ENCODE peak calls at places on chromosomes 12 and 14, in eight cellular contexts. Y, V, X, Q, N, O, U and J are unnamed samples.

GRCh38 chr14:35374273-35374681 is 30.3 kb downstream of the NFKBIA start:
- DNase-seq in V (no peak), O (peak; percentile 71), Y (peak; percentile 99), X (no peak), U (no peak), N (peak; percentile 99), Q (no peak), J (no peak)

GRCh38 chr14:98008381-98009113 is 1211.4 kb downstream of the VRK1 start:
- DNase-seq in Q (no peak), V (no peak), O (no peak), X (no peak), Y (no peak), U (no peak), N (no peak), J (no peak)

GRCh38 chr12:49583361-49584094 is 15.6 kb upstream of the MCRS1 start:
- DNase-seq in Q (no peak), U (no peak), V (no peak), X (no peak), N (peak; percentile 65), O (no peak), Y (peak; percentile 26), J (no peak)

GRCh38 chr12:3837049-3837448 is 36.1 kb downstream of the PARP11 start:
- DNase-seq in X (no peak), Y (no peak), U (no peak), V (no peak), Q (no peak), O (no peak), N (no peak), J (peak; percentile 29)

GRCh38 chr12:7433276-7433822 is 10.6 kb downstream of the CD163L1 start:
- DNase-seq in O (no peak), Q (no peak), X (no peak), U (no peak), V (no peak), Y (peak; percentile 83), N (peak; percentile 58), J (no peak)

GRCh38 chr14:21109377-21110260 is 8.8 kb downstream of the TMEM253 start:
- DNase-seq in X (no peak), N (no peak), Q (no peak), U (no peak), O (no peak), V (no peak), Y (no peak), J (no peak)

GRCh38 chr12:76284816-76285750 is 63.1 kb downstream of the BBS10 start:
- DNase-seq in U (no peak), Q (peak; percentile 13), X (no peak), N (peak; percentile 77), V (peak; percentile 68), Y (no peak), O (no peak), J (no peak)

GRCh38 chr14:63229330-63230059 is 25.3 kb downstream of the RHOJ start:
- DNase-seq in U (no peak), V (no peak), X (no peak), Q (no peak), Y (no peak), O (no peak), N (no peak), J (no peak)

GRCh38 chr12:2753536-2753935 is 41.2 kb upstream of the FKBP4 start:
- DNase-seq in U (no peak), V (no peak), O (no peak), N (no peak), X (no peak), Q (peak; percentile 21), Y (no peak), J (peak; percentile 67)

GRCh38 chr14:74622257-74622656 is 10.2 kb upstream of the LTBP2 start:
- DNase-seq in Q (no peak), V (no peak), N (no peak), U (no peak), X (no peak), O (no peak), Y (no peak), J (no peak)

GRCh38 chr14:90419200-90419599 is 22.4 kb downstream of the CALM1 start:
- DNase-seq in N (peak; percentile 93), V (peak; percentile 62), U (no peak), O (no peak), Y (peak; percentile 97), Q (no peak), X (no peak), J (no peak)

GRCh38 chr12:48061943-48062719 is 43.7 kb downstream of the SENP1 start:
- DNase-seq in Q (no peak), N (no peak), V (no peak), Y (no peak), X (no peak), O (no peak), U (no peak), J (peak; percentile 51)

GRCh38 chr12:22653075-22653474 is 28.1 kb downstream of the ETNK1 start:
- DNase-seq in O (no peak), N (peak; percentile 66), X (no peak), U (no peak), V (no peak), Y (peak; percentile 52), Q (no peak), J (no peak)

GRCh38 chr14:81211844-81212243 is 8.9 kb downstream of the GTF2A1 start:
- DNase-seq in V (no peak), U (no peak), X (no peak), Q (no peak), O (no peak), N (peak; percentile 54), Y (peak; percentile 40), J (peak; percentile 30)

GRCh38 chr12:6224550-6224949 is 24.4 kb downstream of the CD9 start:
- DNase-seq in N (peak; percentile 57), Y (no peak), Q (no peak), O (no peak), U (no peak), V (no peak), X (no peak), J (no peak)

GRCh38 chr12:123059501-123059900 is 79.0 kb downstream of the ARL6IP4 start:
- DNase-seq in Y (no peak), Q (no peak), X (no peak), U (no peak), N (no peak), O (no peak), V (no peak), J (no peak)

GRCh38 chr12:6927379-6927991 is at the start of gene ATN1:
- DNase-seq in Q (peak; percentile 86), N (peak; percentile 87), Y (peak; percentile 75), X (peak; percentile 82), V (peak; percentile 81), O (peak; percentile 77), U (peak; percentile 81), J (peak; percentile 84)

GRCh38 chr12:77615331-77615730 is 215.4 kb upstream of the NAV3 start:
- DNase-seq in U (no peak), Y (peak; percentile 7), N (no peak), X (no peak), O (no peak), V (no peak), Q (peak; percentile 18), J (peak; percentile 15)
- TF ChIP-seq CTCF in U (no peak), Y (no peak), N (peak; percentile 38), X (peak; percentile 17), O (no peak), V (no peak), Q (peak; percentile 13), J (peak; percentile 43)

GRCh38 chr12:108317303-108318283 is 21.5 kb downstream of the CMKLR1 start:
- DNase-seq in O (no peak), N (no peak), V (no peak), X (no peak), Y (no peak), Q (no peak), U (no peak), J (no peak)
- TF ChIP-seq CTCF in O (no peak), N (no peak), V (no peak), X (no peak), Y (no peak), Q (no peak), U (no peak), J (no peak)

DNA sequence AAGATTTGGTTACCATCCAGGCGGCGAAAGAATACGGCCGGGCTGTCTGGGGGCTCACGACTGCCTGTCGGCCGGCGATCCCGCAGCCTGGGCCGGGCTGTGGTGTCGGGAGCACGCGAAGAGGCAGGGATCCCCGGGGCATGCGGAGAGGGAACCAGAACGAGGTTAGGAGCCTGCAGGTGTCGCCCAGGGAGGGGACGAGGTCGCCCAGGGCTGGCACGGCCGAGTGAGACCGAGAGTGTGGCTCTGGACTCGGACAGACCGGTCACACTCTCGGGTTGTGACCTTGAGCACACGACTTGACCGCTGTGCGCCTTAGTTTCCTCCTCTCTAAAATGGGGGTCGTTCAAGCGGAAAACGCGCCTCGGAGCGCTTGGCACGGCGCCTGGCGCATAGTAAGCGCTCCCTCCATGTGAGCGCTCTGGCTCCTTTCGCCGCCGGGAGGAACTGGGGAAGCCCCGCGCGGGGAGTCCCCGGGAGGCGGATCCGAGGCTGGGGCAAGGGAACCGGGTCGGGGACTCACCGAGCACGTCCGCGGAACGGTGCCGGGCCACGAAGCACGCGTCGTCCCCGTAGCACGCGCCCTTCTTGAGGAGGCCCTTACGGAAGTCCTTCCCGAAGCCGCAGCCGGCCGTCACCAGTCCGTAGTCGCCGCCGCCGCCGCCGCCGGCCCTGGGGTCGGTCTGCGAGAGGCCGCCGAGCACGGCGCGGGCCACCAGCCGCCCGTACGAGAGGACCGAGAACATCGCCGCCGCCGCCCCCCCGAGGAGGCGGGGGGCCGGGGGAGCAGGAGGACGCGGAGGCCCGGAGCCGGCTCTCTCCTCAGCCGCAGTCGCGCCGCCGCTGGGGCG is 607 bp downstream of the PPTC7 start:
- DNase-seq in V (peak; percentile 89), N (peak; percentile 22), Q (peak; percentile 44), Y (peak; percentile 60), U (peak; percentile 63), X (peak; percentile 66), O (peak; percentile 85), J (peak; percentile 57)
- TF ChIP-seq CTCF in V (no peak), N (no peak), Q (no peak), Y (no peak), U (no peak), X (no peak), O (no peak), J (no peak)

DNA sequence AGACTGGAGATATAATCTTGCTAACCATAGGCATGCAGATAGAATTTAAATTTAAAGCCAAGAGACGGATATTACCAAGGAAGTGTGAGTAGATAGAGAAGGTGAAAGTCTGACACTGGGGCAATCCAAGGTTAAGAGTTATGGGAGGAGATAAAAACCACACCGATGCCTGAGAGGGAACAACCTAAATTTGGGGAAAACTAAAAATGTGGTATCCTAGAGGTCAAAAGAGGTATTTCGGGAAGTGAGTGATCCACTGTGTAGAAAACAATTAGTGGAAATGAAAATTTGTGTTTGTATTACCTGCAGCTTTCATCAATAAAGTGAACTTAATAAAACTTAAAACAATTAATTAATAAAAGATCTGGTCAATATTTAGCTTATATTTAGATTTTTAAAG is 269.0 kb upstream of the RPL10L start:
- DNase-seq in Y (no peak), V (no peak), N (no peak), Q (no peak), O (no peak), U (no peak), X (no peak), J (no peak)
- TF ChIP-seq CTCF in Y (no peak), V (no peak), N (no peak), Q (peak; percentile 46), O (no peak), U (peak; percentile 30), X (peak; percentile 67), J (peak; percentile 25)